ENCODE peak calls at places on chromosomes 13 and 19, in nine cellular contexts. R is AG04449, C is HFF-Myc, Y is psoas muscle, N is Calu3, B is WTC11, X is H9, T is GM10248, J is AG09319. S is an unnamed sample.

GRCh38 chr13:50127726-50128291 is 112.6 kb downstream of the KCNRG start:
- DNase-seq in R (no peak), C (no peak), Y (no peak), N (no peak), B (peak; percentile 44), X (peak; percentile 56), T (no peak), J (no peak), S (no peak)

GRCh38 chr19:7823902-7824301 is 6.1 kb upstream of the EVI5L start:
- DNase-seq in R (no peak), C (no peak), Y (no peak), N (no peak), B (no peak), X (no peak), T (no peak), J (no peak), S (no peak)

GRCh38 chr13:33934343-33934742 is 116.4 kb downstream of the RFC3 start:
- DNase-seq in R (no peak), C (no peak), Y (no peak), N (no peak), B (no peak), X (no peak), T (no peak), J (no peak), S (no peak)

GRCh38 chr13:110813646-110814624 is 100.4 kb downstream of the ING1 start:
- DNase-seq in R (no peak), C (no peak), Y (no peak), N (no peak), B (no peak), X (no peak), T (no peak), J (no peak), S (no peak)

GRCh38 chr13:43251967-43252366 is 228.6 kb downstream of the DNAJC15 start:
- DNase-seq in R (no peak), C (no peak), Y (no peak), N (no peak), B (no peak), X (no peak), T (no peak), J (no peak), S (no peak)

GRCh38 chr19:4609878-4610511 is 29.3 kb upstream of the TNFAIP8L1 start:
- DNase-seq in R (no peak), C (no peak), Y (no peak), N (no peak), B (no peak), X (peak; percentile 61), T (no peak), J (no peak), S (peak; percentile 54)

GRCh38 chr19:19711306-19711933 is 21.5 kb downstream of the ZNF14 start:
- DNase-seq in R (no peak), C (no peak), Y (no peak), N (no peak), B (no peak), X (no peak), T (no peak), J (no peak), S (no peak)

GRCh38 chr19:1774999-1775772 is 21.9 kb downstream of the ONECUT3 start:
- DNase-seq in R (no peak), C (no peak), Y (no peak), N (no peak), B (peak; percentile 72), X (peak; percentile 93), T (no peak), J (no peak), S (peak; percentile 65)

GRCh38 chr13:48255954-48256353 is 22.9 kb downstream of the ITM2B start:
- DNase-seq in R (no peak), C (no peak), Y (no peak), N (no peak), B (no peak), X (no peak), T (no peak), J (no peak), S (no peak)

DNA sequence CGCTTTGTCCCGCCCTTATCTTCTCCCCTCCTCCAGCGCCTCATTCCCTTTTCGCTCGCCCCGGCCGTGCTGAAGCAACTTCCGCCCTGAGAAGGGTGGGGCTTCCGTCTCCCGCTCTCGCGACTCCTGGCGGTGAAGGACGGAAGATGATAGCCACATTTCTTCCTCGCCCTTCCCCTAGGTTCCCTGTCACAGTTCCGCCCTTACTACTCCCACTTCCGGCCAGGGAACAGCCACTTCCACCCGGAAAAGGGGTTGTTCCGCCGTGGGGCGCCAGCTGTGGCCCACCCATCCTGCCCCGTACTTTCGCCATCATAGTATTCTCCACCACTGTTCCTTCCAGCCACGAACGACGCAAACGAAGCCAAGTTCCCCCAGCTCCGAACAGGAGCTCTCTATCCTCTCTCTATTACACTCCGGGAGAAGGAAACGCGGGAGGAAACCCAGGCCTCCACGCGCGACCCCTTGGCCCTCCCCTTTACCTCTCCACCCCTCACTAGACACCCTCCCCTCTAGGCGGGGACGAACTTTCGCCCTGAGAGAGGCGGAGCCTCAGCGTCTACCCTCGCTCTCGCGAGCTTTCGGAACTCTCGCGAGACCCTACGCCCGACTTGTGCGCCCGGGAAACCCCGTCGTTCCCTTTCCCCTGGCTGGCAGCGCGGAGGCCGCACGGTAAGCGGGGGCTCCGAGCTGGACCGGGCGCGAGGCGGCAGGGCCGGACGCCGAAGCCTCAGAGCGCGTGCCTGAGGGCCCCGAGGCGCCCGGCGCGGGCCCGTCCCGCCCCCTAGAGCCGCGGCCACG is at the start of gene RPS19:
- DNase-seq in R (peak; percentile 87), C (peak; percentile 96), Y (peak; percentile 99), N (peak; percentile 98), B (peak; percentile 98), X (peak; percentile 99), T (peak; percentile 97), J (peak; percentile 97), S (peak; percentile 98)
- TF ChIP-seq CTCF in R (peak; percentile 62), C (peak; percentile 59), Y (peak; percentile 60), N (peak; percentile 87), B (peak; percentile 23), X (peak; percentile 71), T (peak; percentile 30), J (peak; percentile 50), S (peak; percentile 77)

DNA sequence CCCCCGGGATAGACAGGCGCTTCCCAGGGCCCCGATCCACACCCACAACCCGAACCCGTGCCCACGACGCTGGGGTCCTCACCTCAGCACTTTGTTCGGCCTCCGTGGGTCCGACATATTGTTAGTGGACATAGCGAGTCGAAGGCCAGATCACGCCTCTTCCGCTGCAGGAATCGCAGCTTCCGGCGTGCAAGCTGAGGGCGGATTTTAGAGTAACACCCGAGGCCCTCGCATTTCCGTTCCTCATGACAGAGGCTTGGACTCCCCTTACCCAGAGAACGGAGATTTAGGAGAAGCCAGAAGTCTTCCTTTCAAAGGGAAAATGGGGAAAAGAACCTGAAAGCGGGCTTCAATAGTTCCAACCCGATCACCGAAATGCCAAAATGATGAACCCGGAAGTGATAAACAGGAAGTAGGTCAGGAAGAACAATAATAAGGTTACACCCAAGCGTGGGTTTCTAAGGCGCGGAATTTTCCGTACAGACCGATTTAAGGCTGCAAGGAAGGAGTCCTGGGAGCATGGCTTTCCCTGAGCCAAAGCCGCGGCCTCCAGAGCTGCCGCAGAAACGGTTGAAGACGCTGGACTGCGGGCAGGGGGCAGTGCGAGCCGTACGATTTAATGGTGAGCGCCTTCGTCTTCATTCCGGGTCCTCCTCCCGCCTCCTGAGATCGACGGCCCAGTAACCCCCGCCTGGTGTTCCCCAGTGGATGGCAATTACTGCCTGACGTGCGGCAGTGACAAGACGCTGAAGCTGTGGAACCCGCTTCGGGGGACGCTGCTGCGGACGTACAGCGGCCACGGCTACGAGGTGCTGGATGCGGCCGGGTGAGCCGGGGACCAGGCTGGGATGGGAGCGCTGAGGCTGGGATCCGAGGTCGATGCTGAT is 2.9 kb downstream of the WDR83 start:
- DNase-seq in R (no peak), C (peak; percentile 47), Y (peak; percentile 90), N (peak; percentile 65), B (peak; percentile 59), X (peak; percentile 75), T (peak; percentile 84), J (peak; percentile 65), S (peak; percentile 58)
- TF ChIP-seq CTCF in R (no peak), C (no peak), Y (no peak), N (no peak), B (no peak), X (no peak), T (no peak), J (no peak), S (peak; percentile 9)

GRCh38 chr19:36139473-36140288 is at the start of gene CAPNS1:
- DNase-seq in R (peak; percentile 52), C (peak; percentile 86), Y (peak; percentile 99), N (peak; percentile 99), B (peak; percentile 99), X (peak; percentile 98), T (peak; percentile 98), J (peak; percentile 91), S (peak; percentile 99)
- TF ChIP-seq CTCF in R (no peak), C (no peak), Y (no peak), N (peak; percentile 20), B (no peak), X (peak; percentile 42), T (no peak), J (no peak), S (no peak)

GRCh38 chr13:108182652-108183051 is 32.7 kb downstream of the LIG4 start:
- DNase-seq in R (no peak), C (no peak), Y (no peak), N (no peak), B (no peak), X (no peak), T (no peak), J (no peak), S (no peak)

GRCh38 chr13:108178105-108178504 is 37.2 kb downstream of the LIG4 start:
- DNase-seq in R (no peak), C (no peak), Y (no peak), N (no peak), B (no peak), X (no peak), T (no peak), J (no peak), S (no peak)

DNA sequence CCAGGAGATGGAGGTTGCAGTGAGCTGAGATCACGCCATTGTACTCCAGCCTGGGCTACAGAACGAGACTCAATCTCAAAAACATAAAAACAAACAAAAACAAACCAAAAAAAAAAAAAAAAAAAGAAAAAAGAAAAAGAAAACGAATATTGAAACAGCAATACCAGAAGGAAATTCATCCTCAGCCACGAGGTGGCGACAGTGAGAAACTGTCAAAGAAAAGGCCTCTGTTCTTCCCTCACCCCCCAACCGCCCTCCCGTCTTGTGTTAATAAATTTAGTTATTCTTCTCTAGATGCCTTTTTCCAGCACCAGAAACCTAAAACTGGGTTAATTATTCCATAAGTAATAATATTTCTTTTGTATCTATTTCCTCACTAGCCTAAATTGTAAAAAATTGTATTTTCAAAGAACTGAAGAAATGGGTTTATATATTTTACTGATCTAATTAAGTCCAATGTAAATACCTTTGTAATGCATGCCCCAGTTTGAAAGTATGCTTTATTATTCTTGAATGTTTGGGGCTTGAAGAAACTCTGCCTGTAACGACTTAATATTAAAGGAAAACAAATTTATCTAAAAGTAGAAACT is 38.6 kb downstream of the LIG4 start:
- DNase-seq in R (no peak), C (no peak), Y (no peak), N (peak; percentile 3), B (peak; percentile 74), X (no peak), T (peak; percentile 41), J (no peak), S (peak; percentile 58)
- TF ChIP-seq CTCF in R (no peak), C (peak; percentile 29), Y (peak; percentile 31), N (no peak), B (peak; percentile 29), X (peak; percentile 77), T (peak; percentile 47), J (peak; percentile 29), S (peak; percentile 67)

S was measured in glutamatergic neuron.